ENCODE peak calls at places on chromosomes 3 and 15, in nine cellular contexts. M is epithelial cell of esophagus, Q is left cardiac atrium, C is right atrium auricular region, U is GM10248, L is cardiac fibroblast, S is pons, P is HEK293T, O is Kasumi-1. V is an unnamed sample.

GRCh38 chr3:112134335-112135124 is 1.5 kb upstream of the GCSAM start:
- DNase-seq in Q (no peak), L (peak), P (no peak), U (no peak), O (no peak), M (no peak), S (no peak), C (no peak), V (no peak)

GRCh38 chr3:181558870-181559269 is 152.9 kb upstream of the SOX2 start:
- DNase-seq in C (no peak), M (no peak), U (no peak), Q (no peak), L (no peak), S (no peak), O (no peak), P (no peak), V (no peak)

GRCh38 chr3:28860307-28860706 is 420.6 kb upstream of the RBMS3 start:
- DNase-seq in Q (peak), O (peak), S (peak), P (no peak), M (no peak), U (no peak), C (peak), L (peak), V (no peak)

GRCh38 chr15:68187559-68187958 is 17.6 kb downstream of the CALML4 start:
- DNase-seq in P (no peak), Q (no peak), C (peak), O (no peak), L (peak), M (peak), U (no peak), S (peak), V (no peak)

GRCh38 chr3:25235471-25235870 is 192.6 kb upstream of the RARB start:
- DNase-seq in S (no peak), M (no peak), U (no peak), P (no peak), C (no peak), L (no peak), O (no peak), Q (no peak), V (no peak)

GRCh38 chr3:50136714-50137405 is 18.3 kb upstream of the SEMA3F start:
- DNase-seq in O (no peak), P (no peak), C (no peak), M (no peak), S (no peak), L (no peak), Q (no peak), U (no peak), V (no peak)

GRCh38 chr3:134761213-134761612 is 33.8 kb upstream of the EPHB1 start:
- DNase-seq in S (no peak), O (no peak), Q (no peak), L (no peak), P (no peak), C (no peak), U (no peak), M (no peak), V (peak)

GRCh38 chr15:73051402-73051810 is 857 bp upstream of the NEO1 start:
- DNase-seq in Q (no peak), P (no peak), U (no peak), S (peak), L (no peak), O (no peak), C (no peak), M (peak), V (no peak)

GRCh38 chr3:156614642-156615511 is 59.5 kb upstream of the TIPARP start:
- DNase-seq in S (no peak), M (peak), Q (no peak), L (peak), C (no peak), P (no peak), U (no peak), O (no peak), V (no peak)

GRCh38 chr3:43286115-43286885 is at the start of gene SNRK:
- DNase-seq in Q (peak), U (peak), M (peak), P (peak), S (peak), C (peak), O (peak), L (peak), V (peak)

GRCh38 chr3:122975163-122975923 is 52.2 kb downstream of the SEMA5B start:
- DNase-seq in P (no peak), U (peak), L (peak), S (no peak), Q (no peak), M (peak), O (peak), C (no peak), V (no peak)

GRCh38 chr3:192449036-192449435 is 278.3 kb downstream of the FGF12 start:
- DNase-seq in C (no peak), Q (no peak), L (no peak), P (no peak), S (no peak), O (peak), M (no peak), U (no peak), V (no peak)

GRCh38 chr3:72338082-72338941 is 509.9 kb downstream of the SHQ1 start:
- DNase-seq in M (peak), Q (no peak), P (no peak), U (no peak), L (no peak), C (no peak), O (no peak), S (no peak), V (no peak)

GRCh38 chr15:70829366-70830166 is 24.4 kb downstream of the LARP6 start:
- DNase-seq in S (no peak), U (no peak), L (no peak), M (no peak), O (no peak), C (no peak), Q (no peak), P (no peak), V (peak)

GRCh38 chr15:35136552-35136951 is 51.5 kb upstream of the NANOGP8 start:
- DNase-seq in P (no peak), Q (no peak), S (no peak), L (no peak), C (no peak), O (no peak), M (no peak), U (peak), V (no peak)

GRCh38 chr15:29345549-29346525 is 76.2 kb upstream of the NSMCE3 start:
- DNase-seq in S (no peak), U (no peak), M (no peak), P (no peak), C (no peak), Q (no peak), O (no peak), L (no peak), V (no peak)

V was measured in osteocyte.